ENCODE peak calls at places on chromosomes 5 and 9, in seven cellular contexts. O is psoas muscle; B is fibroblast of the aortic adventitia; Q is anterior cingulate cortex; I is kidney epithelial cell; Z is LoVo; Y is activated T-helper 9 cell treated with anti-CD3 and anti-CD28 coated beads, Interleukin-2, amount 50 U/mL, for 16 hours. U is an unnamed sample.

GRCh38 chr9:89642789-89643188 is 38.0 kb downstream of the GADD45G start:
- DNase-seq in O (no peak), B (no peak), Q (no peak), I (no peak), Z (no peak), Y (no peak), U (no peak)

GRCh38 chr5:43702293-43702692 is 99.3 kb downstream of the NNT start:
- DNase-seq in O (no peak), B (no peak), Q (no peak), I (no peak), Z (no peak), Y (no peak), U (no peak)

GRCh38 chr5:166772770-166773169 is 1518.7 kb upstream of the WWC1 start:
- DNase-seq in O (no peak), B (peak; percentile 5), Q (no peak), I (peak; percentile 12), Z (no peak), Y (no peak), U (peak; percentile 90)

GRCh38 chr9:14221558-14221957 is 92.4 kb downstream of the NFIB start:
- DNase-seq in O (no peak), B (peak; percentile 89), Q (no peak), I (peak; percentile 86), Z (peak; percentile 56), Y (no peak), U (peak; percentile 78)

GRCh38 chr9:37746448-37747270 is 6.9 kb upstream of the TRMT10B start:
- DNase-seq in O (no peak), B (no peak), Q (no peak), I (no peak), Z (no peak), Y (no peak), U (peak; percentile 91)

GRCh38 chr5:39740404-39740803 is 315.6 kb upstream of the DAB2 start:
- DNase-seq in O (no peak), B (no peak), Q (no peak), I (no peak), Z (no peak), Y (no peak), U (no peak)

GRCh38 chr5:52725065-52725746 is 62.5 kb upstream of the ITGA1 start:
- DNase-seq in O (no peak), B (no peak), Q (no peak), I (no peak), Z (no peak), Y (peak; percentile 31), U (peak; percentile 96)

GRCh38 chr5:102921341-102922047 is 166.4 kb downstream of the PAM start:
- DNase-seq in O (no peak), B (peak; percentile 68), Q (no peak), I (no peak), Z (peak; percentile 25), Y (no peak), U (no peak)

GRCh38 chr9:131839281-131840084 is 99.6 kb upstream of the RAPGEF1 start:
- DNase-seq in O (peak; percentile 31), B (peak; percentile 9), Q (no peak), I (peak; percentile 7), Z (no peak), Y (peak; percentile 53), U (peak; percentile 43)

GRCh38 chr5:43601454-43602260 is 1.3 kb upstream of the NNT start:
- DNase-seq in O (no peak), B (peak; percentile 29), Q (no peak), I (no peak), Z (peak; percentile 32), Y (no peak), U (peak; percentile 15)